ENCODE peak calls at places on chromosomes 2 and 18, in six cellular contexts. L is adipocyte, O is transverse colon, R is GM12865, D is upper lobe of right lung, V is SJSA1. X is an unnamed sample.

GRCh38 chr2:85830645-85831044 is 58.1 kb downstream of the ST3GAL5 start:
- DNase-seq in V (no peak), D (no peak), R (peak), L (no peak), O (no peak), X (peak)

GRCh38 chr2:101622633-101623521 is 74.6 kb upstream of the MAP4K4 start:
- DNase-seq in O (no peak), D (no peak), R (peak), V (no peak), L (no peak), X (no peak)

GRCh38 chr2:179268277-179268935 is 3.8 kb upstream of the SESTD1 start:
- DNase-seq in R (peak), O (no peak), L (peak), D (no peak), V (peak), X (no peak)

GRCh38 chr2:62195421-62196277 is at the start of gene B3GNT2:
- DNase-seq in R (peak), O (peak), L (peak), V (peak), D (peak), X (peak)

GRCh38 chr2:209519911-209520310 is 96.1 kb downstream of the MAP2 start:
- DNase-seq in D (no peak), L (no peak), R (no peak), V (no peak), O (no peak), X (no peak)

GRCh38 chr2:64311948-64312621 is 141.9 kb upstream of the LGALSL start:
- DNase-seq in L (peak), O (peak), V (peak), R (peak), D (peak), X (no peak)

GRCh38 chr2:88334418-88334817 is 118.1 kb downstream of the FOXI3 start:
- DNase-seq in R (no peak), O (no peak), D (no peak), V (no peak), L (no peak), X (no peak)

GRCh38 chr18:35045121-35045520 is 3.9 kb downstream of the MAPRE2 start:
- DNase-seq in O (no peak), V (no peak), D (no peak), R (no peak), L (peak), X (no peak)

GRCh38 chr2:61356958-61357350 is 113.9 kb downstream of the USP34 start:
- DNase-seq in O (no peak), V (no peak), D (no peak), R (no peak), L (peak), X (no peak)

GRCh38 chr18:10939822-10940221 is 209.5 kb downstream of the PIEZO2 start:
- DNase-seq in R (no peak), L (no peak), V (no peak), D (no peak), O (no peak), X (no peak)

GRCh38 chr18:79427368-79428225 is 31.9 kb downstream of the NFATC1 start:
- DNase-seq in O (no peak), L (no peak), V (no peak), R (no peak), D (no peak), X (no peak)

GRCh38 chr18:61546598-61546997 is 213.4 kb downstream of the CDH20 start:
- DNase-seq in D (no peak), V (peak), O (no peak), R (no peak), L (peak), X (no peak)

GRCh38 chr2:10326707-10327594 is 24.2 kb downstream of the HPCAL1 start:
- DNase-seq in V (no peak), R (no peak), L (no peak), D (no peak), O (no peak), X (no peak)

GRCh38 chr2:55093381-55093780 is 43.1 kb upstream of the RTN4 start:
- DNase-seq in D (no peak), R (no peak), L (peak), V (peak), O (no peak), X (no peak)

GRCh38 chr2:63023444-63023843 is 27.2 kb upstream of the OTX1 start:
- DNase-seq in R (peak), D (no peak), L (peak), O (no peak), V (peak), X (peak)

GRCh38 chr2:15460112-15460620 is 101.0 kb downstream of the NBAS start:
- DNase-seq in L (no peak), V (no peak), R (no peak), D (no peak), O (no peak), X (no peak)

GRCh38 chr2:119290859-119291587 is 67.4 kb downstream of the STEAP3 start:
- DNase-seq in V (no peak), R (peak), O (peak), L (peak), D (peak), X (no peak)

GRCh38 chr2:105822186-105822585 is 77.5 kb downstream of the NCK2 start:
- DNase-seq in V (no peak), D (no peak), L (no peak), R (peak), O (no peak), X (no peak)

GRCh38 chr2:10835052-10835970 is 22.7 kb upstream of the PDIA6 start:
- DNase-seq in V (peak), L (peak), R (peak), O (peak), D (peak), X (no peak)

GRCh38 chr18:56321470-56321869 is 316.9 kb downstream of the TXNL1 start:
- DNase-seq in O (no peak), L (no peak), V (no peak), R (peak), D (no peak), X (no peak)

GRCh38 chr2:32250290-32250689 is 14.4 kb downstream of the NLRC4 start:
- DNase-seq in L (no peak), R (no peak), V (no peak), O (no peak), D (no peak), X (no peak)

GRCh38 chr2:181962142-181962541 is 23.5 kb upstream of the PPP1R1C start:
- DNase-seq in L (no peak), V (no peak), R (no peak), O (no peak), D (no peak), X (no peak)

GRCh38 chr2:198203306-198203705 is 398.9 kb downstream of the PLCL1 start:
- DNase-seq in D (no peak), V (no peak), O (peak), L (peak), R (no peak), X (no peak)

GRCh38 chr18:23982154-23983071 is 32.1 kb upstream of the TTC39C start:
- DNase-seq in V (peak), O (peak), L (peak), D (no peak), R (no peak), X (no peak)

GRCh38 chr18:55038162-55038561 is 78.9 kb upstream of the CCDC68 start:
- DNase-seq in V (no peak), R (no peak), L (no peak), D (no peak), O (no peak), X (no peak)

GRCh38 chr2:25266399-25266798 is 75.3 kb downstream of the DNMT3A start:
- DNase-seq in D (no peak), L (no peak), O (no peak), V (no peak), R (no peak), X (no peak)

GRCh38 chr2:189254268-189254883 is 74.8 kb upstream of the COL5A2 start:
- DNase-seq in D (no peak), L (peak), V (peak), R (no peak), O (peak), X (no peak)

GRCh38 chr18:75531212-75531850 is 103.8 kb upstream of the SMIM21 start:
- DNase-seq in V (no peak), R (no peak), D (no peak), O (no peak), L (no peak), X (no peak)

GRCh38 chr2:55419236-55419513 is 481 bp downstream of the CCDC88A start:
- DNase-seq in L (peak), R (no peak), V (no peak), D (no peak), O (peak), X (no peak)

GRCh38 chr2:145984541-145984940 is 1464.6 kb upstream of the ZEB2 start:
- DNase-seq in D (no peak), L (peak), R (no peak), O (no peak), V (no peak), X (no peak)

DNA sequence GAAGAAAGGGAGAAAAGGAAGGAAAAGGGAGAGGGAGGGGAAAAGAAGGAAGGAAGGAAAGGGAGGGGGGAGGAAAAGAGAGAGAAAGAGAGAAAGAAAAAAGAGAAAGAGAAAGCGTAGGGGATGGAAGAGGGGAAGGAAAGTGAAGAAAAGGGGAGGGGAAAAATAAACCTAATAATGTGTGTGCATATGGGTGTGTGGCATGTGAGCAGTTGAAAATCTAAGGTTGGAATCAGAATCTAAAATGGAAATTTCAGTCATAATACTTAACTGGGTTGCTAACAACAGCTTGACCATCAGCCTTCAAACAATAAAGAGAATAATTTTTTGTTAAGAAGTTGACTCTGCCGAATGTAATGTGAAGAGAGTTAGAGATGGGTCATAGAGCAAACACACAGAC is 407.9 kb upstream of the SLC14A2 start:
- DNase-seq in D (no peak), R (no peak), L (no peak), V (no peak), O (no peak), X (no peak)
- H3K4me3 ChIP-seq in D (no peak), R (no peak), L (no peak), V (no peak), O (no peak), X (no peak)

DNA sequence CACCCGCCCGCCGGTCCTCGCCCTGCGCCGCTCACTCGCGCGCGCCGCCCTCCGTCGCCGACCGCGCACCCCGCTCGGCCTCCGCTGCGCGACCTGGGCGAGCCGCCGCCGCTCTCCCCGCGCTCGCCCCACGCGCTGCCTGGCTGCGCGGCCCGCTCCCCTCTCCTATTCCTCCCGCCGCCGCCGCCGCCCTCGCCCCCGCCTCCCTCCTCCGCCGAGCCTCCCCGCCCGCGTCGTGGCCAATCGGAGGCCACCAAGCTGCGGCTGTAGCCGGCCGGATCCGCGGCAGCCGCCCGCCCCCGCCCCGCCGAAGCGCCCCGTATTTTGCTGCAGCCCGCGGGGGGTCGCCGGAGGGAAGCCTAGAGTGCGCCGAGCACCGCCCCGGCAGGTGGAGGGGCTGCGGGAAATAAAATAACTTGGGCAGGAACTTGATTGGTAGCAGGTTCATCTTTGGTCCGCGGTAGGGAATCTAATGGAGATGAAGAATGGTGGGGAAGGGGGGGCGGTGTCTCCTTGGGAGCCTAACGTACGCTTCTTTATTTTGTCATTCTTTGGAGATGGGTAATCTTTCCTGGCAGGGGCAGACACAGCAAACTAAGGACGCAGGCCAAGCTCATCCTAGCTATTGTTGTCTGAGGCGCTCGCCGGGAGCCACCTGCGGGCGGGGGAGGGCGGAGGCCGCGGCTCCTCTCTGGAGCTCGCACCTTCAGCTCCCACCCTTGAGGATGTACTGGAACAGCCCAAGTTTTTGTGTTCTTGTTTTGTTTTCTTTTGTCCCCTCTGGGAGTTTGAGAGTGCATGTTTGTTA is 1.1 kb upstream of the CDH2 start:
- DNase-seq in V (peak), R (no peak), O (no peak), L (peak), D (peak), X (peak)
- H3K4me3 ChIP-seq in V (peak), R (no peak), O (no peak), L (peak), D (peak), X (peak)

GRCh38 chr18:31098878-31099277 is 3.3 kb downstream of the DSC2 start:
- DNase-seq in V (no peak), O (no peak), D (no peak), R (no peak), L (no peak), X (no peak)

GRCh38 chr18:31101148-31102019 is 837 bp downstream of the DSC2 start:
- DNase-seq in O (peak), R (no peak), L (no peak), D (peak), V (no peak), X (no peak)

GRCh38 chr18:31097666-31098065 is 4.6 kb downstream of the DSC2 start:
- DNase-seq in R (no peak), L (no peak), O (peak), V (no peak), D (no peak), X (no peak)

GRCh38 chr18:31100598-31101147 is 1.5 kb downstream of the DSC2 start:
- DNase-seq in O (peak), L (no peak), D (no peak), R (no peak), V (no peak), X (no peak)

GRCh38 chr18:31099490-31100230 is 2.6 kb downstream of the DSC2 start:
- DNase-seq in D (no peak), O (peak), V (no peak), R (no peak), L (no peak), X (no peak)
- H3K4me3 ChIP-seq in D (peak), O (no peak), V (no peak), R (no peak), L (no peak), X (no peak)

GRCh38 chr2:45460825-45461224 is 150.2 kb downstream of the SRBD1 start:
- DNase-seq in O (no peak), R (no peak), L (no peak), D (no peak), V (no peak), X (no peak)
- H3K4me3 ChIP-seq in O (no peak), R (no peak), L (no peak), D (no peak), V (no peak), X (no peak)

GRCh38 chr2:96146151-96146880 is 1.1 kb upstream of the DUSP2 start:
- DNase-seq in O (peak), R (peak), L (no peak), V (no peak), D (peak), X (peak)

GRCh38 chr2:96145028-96145939 is at the start of gene DUSP2:
- DNase-seq in D (peak), O (peak), V (peak), L (peak), R (peak), X (peak)

GRCh38 chr2:96147593-96148201 is 2.5 kb upstream of the DUSP2 start:
- DNase-seq in L (no peak), R (peak), O (peak), V (no peak), D (peak), X (no peak)

GRCh38 chr2:96148410-96149217 is 3.4 kb upstream of the DUSP2 start:
- DNase-seq in O (peak), R (peak), V (peak), D (peak), L (peak), X (peak)

DNA sequence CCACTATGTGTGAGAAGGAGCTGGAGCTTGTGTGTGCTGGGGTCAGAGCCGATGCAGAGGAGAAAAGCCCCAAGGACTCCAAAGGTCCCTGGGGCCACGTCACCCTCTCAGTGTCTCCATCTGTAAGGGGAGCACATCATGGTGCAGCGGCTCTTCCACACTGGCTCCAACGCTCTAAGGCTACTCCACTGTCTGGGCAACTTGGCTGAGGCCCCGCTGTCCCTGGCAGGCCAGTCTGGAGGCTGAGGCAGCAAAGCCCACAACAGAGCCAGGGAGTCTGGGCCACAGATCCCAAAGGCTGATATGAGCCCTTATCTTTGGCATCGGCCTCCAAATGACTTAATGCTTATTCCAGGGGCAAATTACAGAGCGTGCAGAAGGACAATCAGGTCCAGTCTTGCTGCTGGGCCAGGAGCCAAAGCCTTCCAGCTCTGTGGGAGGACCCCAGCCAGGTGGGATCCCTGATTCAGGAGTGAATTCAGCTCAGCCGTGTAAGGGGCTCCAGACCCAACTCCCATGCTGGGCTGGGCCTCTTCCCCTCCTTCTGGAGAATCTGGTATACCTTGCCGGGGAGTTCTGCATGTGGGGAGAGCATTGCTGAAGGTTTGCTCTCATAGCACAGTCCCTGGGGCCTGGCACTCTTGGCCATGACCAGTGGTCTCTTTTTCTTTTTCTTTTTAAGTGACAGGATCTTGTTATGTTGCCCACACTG is 1.8 kb upstream of the DUSP2 start:
- DNase-seq in O (peak), R (no peak), V (no peak), L (no peak), D (peak), X (no peak)
- H3K4me3 ChIP-seq in O (no peak), R (peak), V (no peak), L (no peak), D (no peak), X (peak)

GRCh38 chr2:49687873-49688272 is 533.6 kb upstream of the FSHR start:
- DNase-seq in D (no peak), V (no peak), R (no peak), O (no peak), L (peak), X (no peak)
- H3K4me3 ChIP-seq in D (no peak), V (no peak), R (no peak), O (no peak), L (no peak), X (no peak)

DNA sequence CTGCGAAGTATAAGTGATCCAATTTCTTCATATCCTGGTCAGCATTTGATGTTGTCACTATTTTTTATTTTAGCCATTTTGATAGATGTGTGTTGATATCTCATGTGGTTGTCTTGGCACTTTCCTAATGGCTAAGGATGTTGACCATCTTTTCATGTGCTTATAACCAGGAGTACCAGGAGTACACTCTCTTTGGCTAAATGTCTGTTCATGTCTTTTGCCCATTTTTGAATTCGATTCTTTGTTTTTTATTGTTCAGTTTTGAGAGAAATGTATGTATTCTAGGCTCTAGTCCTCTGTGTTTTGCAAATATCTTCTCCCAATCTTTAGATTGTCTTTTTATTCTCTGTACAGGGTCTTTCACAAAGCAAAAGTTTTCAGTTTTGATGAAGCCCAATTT is 65.5 kb downstream of the SDC1 start:
- DNase-seq in O (no peak), L (no peak), R (no peak), D (no peak), V (no peak), X (no peak)
- H3K4me3 ChIP-seq in O (no peak), L (no peak), R (no peak), D (no peak), V (no peak), X (no peak)

DNA sequence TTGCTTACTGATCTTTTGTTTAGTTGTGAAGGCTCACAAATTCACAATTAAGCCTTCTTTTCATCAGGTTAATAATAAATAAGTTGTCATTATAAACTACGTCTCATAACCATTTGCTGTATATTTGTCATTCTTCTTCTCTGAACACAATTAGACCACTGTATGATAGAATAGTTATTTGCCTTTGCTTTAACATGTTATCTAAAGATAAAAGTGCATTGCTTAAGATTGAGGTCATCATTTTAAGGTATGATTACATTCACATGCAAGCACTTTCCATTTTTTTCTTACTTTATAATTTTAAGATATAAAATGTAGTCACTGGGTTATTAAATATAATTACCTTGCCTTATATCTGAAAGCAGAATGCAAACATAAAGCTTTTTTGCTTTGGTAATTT is 80.1 kb upstream of the GLS start:
- DNase-seq in D (no peak), L (no peak), O (no peak), R (no peak), V (no peak), X (no peak)
- H3K4me3 ChIP-seq in D (no peak), L (no peak), O (no peak), R (no peak), V (no peak), X (no peak)

GRCh38 chr2:41610501-41611242 is 437.1 kb upstream of the PKDCC start:
- DNase-seq in D (no peak), R (no peak), V (no peak), O (no peak), L (peak), X (no peak)
- H3K4me3 ChIP-seq in D (no peak), R (no peak), V (no peak), O (no peak), L (peak), X (no peak)

DNA sequence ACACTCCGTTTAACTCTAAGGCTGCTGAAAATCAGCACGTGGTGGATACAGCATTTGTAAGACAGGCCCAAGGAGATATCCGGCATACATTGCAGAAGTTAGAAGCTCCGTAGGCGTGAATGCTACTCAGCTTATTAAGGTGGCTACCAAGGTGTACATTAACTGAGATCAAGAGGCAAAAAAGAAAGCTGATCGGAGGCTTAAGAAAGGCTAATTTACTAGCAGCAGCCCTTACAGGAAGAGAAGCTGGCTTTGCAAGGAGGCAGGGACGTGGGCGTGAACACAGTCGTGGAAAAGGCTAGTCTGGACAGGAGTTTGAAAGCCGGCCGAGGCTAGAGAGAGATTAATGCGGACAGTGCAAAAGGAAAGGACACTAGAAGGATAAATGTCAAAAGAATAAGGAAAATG is 45.7 kb upstream of the SELENOI start:
- DNase-seq in R (no peak), L (peak), V (peak), D (no peak), O (peak), X (no peak)
- H3K4me3 ChIP-seq in R (no peak), L (peak), V (peak), D (peak), O (no peak), X (no peak)

X was measured in Jurkat, Clone E6-1.